ENCODE peak calls at places on chromosomes 13 and 19, in seven cellular contexts. L, I, J, P, C, W and H are unnamed samples.

GRCh38 chr19:44876930-44877530 is 14.0 kb upstream of the TOMM40 start:
- DNase-seq in L (no peak), I (no peak), J (no peak), P (no peak), C (no peak), W (no peak), H (no peak)

GRCh38 chr19:55720801-55721200 is 17.4 kb downstream of the NLRP9 start:
- DNase-seq in L (no peak), I (no peak), J (no peak), P (no peak), C (no peak), W (no peak), H (no peak)

GRCh38 chr13:59201836-59202235 is 961.9 kb downstream of the DIAPH3 start:
- DNase-seq in L (no peak), I (no peak), J (no peak), P (no peak), C (no peak), W (peak), H (no peak)

GRCh38 chr19:42423462-42424344 is 3.5 kb downstream of the LIPE start:
- DNase-seq in L (peak), I (peak), J (peak), P (peak), C (no peak), W (peak), H (peak)

GRCh38 chr13:37869756-37870488 is at the start of gene TRPC4:
- DNase-seq in L (peak), I (peak), J (peak), P (peak), C (no peak), W (peak), H (peak)

GRCh38 chr19:29565171-29565570 is 39.4 kb downstream of the VSTM2B start:
- DNase-seq in L (no peak), I (no peak), J (no peak), P (no peak), C (no peak), W (no peak), H (no peak)

GRCh38 chr13:45280751-45281634 is 60.0 kb downstream of the TPT1 start:
- DNase-seq in L (peak), I (peak), J (peak), P (peak), C (peak), W (peak), H (peak)

GRCh38 chr19:39813264-39813998 is 20.5 kb downstream of the DYRK1B start:
- DNase-seq in L (no peak), I (no peak), J (no peak), P (no peak), C (no peak), W (no peak), H (no peak)

GRCh38 chr19:16640951-16641350 is 12.9 kb upstream of the MED26 start:
- DNase-seq in L (no peak), I (no peak), J (no peak), P (no peak), C (no peak), W (no peak), H (no peak)

DNA sequence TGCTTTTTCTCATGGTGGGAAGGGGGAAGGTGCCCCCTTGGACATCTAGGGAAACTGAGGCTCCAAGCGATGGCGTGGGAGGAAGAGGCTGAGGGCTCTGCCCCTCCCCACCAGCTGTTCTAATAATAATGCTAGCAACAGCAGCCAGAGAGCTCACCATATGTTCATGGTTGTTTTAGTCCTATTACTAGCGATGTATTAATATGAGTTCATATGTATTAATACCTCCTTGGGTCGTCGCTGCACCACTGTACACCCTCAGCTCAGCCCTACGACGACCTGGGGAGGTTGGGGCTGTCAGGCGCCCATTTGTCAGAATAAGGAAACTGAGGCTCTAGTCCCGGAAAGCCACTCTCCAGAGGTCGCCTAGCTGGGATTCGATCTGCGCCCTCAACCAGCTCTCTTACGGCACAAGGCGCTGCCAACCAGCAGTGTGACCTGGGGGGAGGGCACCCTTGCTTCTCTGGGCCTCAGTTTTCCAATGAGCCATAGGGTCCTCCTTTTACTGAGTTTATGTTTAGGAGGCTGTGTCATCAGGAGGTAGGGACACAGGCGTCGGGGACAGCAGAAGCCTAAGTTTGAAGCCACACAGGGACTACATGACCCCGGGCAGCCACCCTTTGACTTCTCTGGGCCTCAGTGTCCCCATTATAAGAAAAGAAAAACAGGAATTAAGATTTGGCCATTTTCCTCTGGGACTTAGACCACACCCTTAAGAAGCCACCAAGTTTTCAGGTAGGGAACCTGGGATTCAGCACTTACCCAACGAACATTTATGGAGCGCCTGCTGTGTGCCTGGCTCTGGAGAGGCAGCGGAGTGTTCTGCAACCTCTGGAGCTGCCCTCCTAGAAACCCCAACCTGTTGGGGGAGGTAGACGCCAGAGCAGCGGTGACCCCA is 664 bp downstream of the MAST3 start:
- DNase-seq in L (no peak), I (no peak), J (no peak), P (no peak), C (no peak), W (no peak), H (no peak)
- H3K9ac ChIP-seq in L (no peak), I (no peak), J (peak), P (no peak), C (no peak), W (peak), H (peak)

DNA sequence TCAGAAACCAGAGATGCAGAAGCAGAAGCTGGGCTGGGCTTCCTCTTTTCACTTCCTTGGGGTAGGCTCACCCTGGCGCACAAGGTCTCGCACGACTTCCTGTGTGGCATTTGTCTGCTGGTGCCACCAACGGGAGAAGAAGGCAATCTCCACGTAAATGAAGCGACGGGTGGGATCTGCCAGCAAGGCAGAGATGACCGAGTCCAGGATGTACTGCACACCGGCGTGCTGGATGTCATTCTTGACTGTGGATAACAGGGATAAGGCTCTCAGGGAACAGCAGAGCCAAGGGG is 1.3 kb downstream of the MAN2B1 start:
- DNase-seq in L (no peak), I (no peak), J (no peak), P (peak), C (no peak), W (no peak), H (no peak)
- H2BK5ac ChIP-seq in L (no peak), I (no peak), J (no peak), P (no peak), C (no peak), W (no peak), H (no peak)

GRCh38 chr13:73857106-73857505 is 277.1 kb downstream of the KLF12 start:
- DNase-seq in L (no peak), I (no peak), J (no peak), P (no peak), C (no peak), W (no peak), H (no peak)

GRCh38 chr13:73859841-73860240 is 274.4 kb downstream of the KLF12 start:
- DNase-seq in L (no peak), I (no peak), J (no peak), P (no peak), C (no peak), W (no peak), H (no peak)

GRCh38 chr13:73865027-73865426 is 269.2 kb downstream of the KLF12 start:
- DNase-seq in L (no peak), I (no peak), J (no peak), P (no peak), C (no peak), W (no peak), H (no peak)

GRCh38 chr13:73861136-73861535 is 273.1 kb downstream of the KLF12 start:
- DNase-seq in L (no peak), I (no peak), J (no peak), P (no peak), C (no peak), W (no peak), H (no peak)

GRCh38 chr13:73860501-73860900 is 273.7 kb downstream of the KLF12 start:
- DNase-seq in L (no peak), I (no peak), J (no peak), P (no peak), C (no peak), W (no peak), H (no peak)
- H3K9ac ChIP-seq in L (no peak), I (no peak), J (no peak), P (no peak), C (no peak), W (no peak), H (no peak)

GRCh38 chr19:32555786-32556185 is 25.2 kb upstream of the PDCD5 start:
- DNase-seq in L (no peak), I (no peak), J (no peak), P (no peak), C (no peak), W (no peak), H (no peak)
- H2BK5ac ChIP-seq in L (no peak), I (no peak), J (no peak), P (no peak), C (no peak), W (no peak), H (no peak)

DNA sequence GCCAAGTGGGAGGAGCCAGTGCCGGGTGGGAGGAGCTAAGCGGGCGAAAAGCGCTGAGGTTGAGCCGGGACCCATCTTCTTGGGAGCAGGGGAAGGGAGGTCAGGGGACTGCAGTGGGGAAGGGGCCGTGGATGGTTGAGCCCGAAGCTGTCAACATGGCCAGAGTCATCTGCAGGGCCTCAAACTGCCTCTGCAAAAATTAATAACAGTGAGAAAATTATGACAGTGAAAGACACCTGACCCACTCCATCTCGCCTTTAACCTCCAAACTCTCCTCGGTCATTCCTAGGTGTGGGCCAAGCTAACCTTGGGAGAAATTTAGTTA is 30.1 kb downstream of the ZNF557 start:
- DNase-seq in L (no peak), I (no peak), J (no peak), P (no peak), C (peak), W (no peak), H (no peak)
- H3K9ac ChIP-seq in L (peak), I (no peak), J (peak), P (no peak), C (no peak), W (peak), H (peak)

GRCh38 chr13:48497669-48498068 is 35.2 kb downstream of the RCBTB2 start:
- DNase-seq in L (no peak), I (no peak), J (no peak), P (no peak), C (no peak), W (no peak), H (no peak)

GRCh38 chr13:48496271-48496670 is 36.6 kb downstream of the RCBTB2 start:
- DNase-seq in L (no peak), I (no peak), J (no peak), P (no peak), C (no peak), W (no peak), H (no peak)

GRCh38 chr13:48494874-48495273 is 38.0 kb downstream of the RCBTB2 start:
- DNase-seq in L (no peak), I (no peak), J (no peak), P (no peak), C (no peak), W (no peak), H (no peak)

GRCh38 chr13:48493851-48494250 is 39.0 kb downstream of the RCBTB2 start:
- DNase-seq in L (no peak), I (no peak), J (no peak), P (no peak), C (no peak), W (no peak), H (peak)

DNA sequence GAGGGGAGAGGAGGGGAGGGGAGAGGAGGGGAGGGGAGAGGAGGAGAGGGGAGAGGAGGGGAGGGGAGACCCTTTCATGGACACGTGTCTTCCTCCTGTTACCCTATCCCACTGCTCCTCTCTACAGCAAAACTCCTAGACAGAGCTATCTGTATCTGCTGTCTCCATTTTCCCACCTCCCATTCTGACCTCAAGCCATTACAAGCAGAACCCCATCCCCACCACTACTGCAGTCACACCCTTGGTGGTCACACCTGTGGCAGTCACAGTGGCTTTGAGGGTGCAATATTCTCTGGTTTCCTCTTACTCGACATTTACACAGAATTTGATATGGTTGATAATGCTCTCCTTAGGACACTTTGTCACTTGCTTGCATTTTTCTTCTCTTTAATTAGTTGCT is 36.1 kb downstream of the RCBTB2 start:
- DNase-seq in L (no peak), I (no peak), J (no peak), P (no peak), C (no peak), W (no peak), H (no peak)
- H2BK5ac ChIP-seq in L (no peak), I (no peak), J (no peak), P (no peak), C (no peak), W (no peak), H (no peak)

GRCh38 chr13:99280166-99280565 is 22.0 kb upstream of the GPR18 start:
- DNase-seq in L (no peak), I (no peak), J (no peak), P (peak), C (no peak), W (peak), H (no peak)

GRCh38 chr13:99278843-99279242 is 20.7 kb upstream of the GPR18 start:
- DNase-seq in L (no peak), I (no peak), J (no peak), P (no peak), C (no peak), W (no peak), H (no peak)

GRCh38 chr13:99282264-99283231 is 24.4 kb upstream of the GPR18 start:
- DNase-seq in L (no peak), I (no peak), J (no peak), P (no peak), C (no peak), W (no peak), H (no peak)

GRCh38 chr13:99278199-99278598 is 20.0 kb upstream of the GPR18 start:
- DNase-seq in L (no peak), I (no peak), J (no peak), P (no peak), C (no peak), W (no peak), H (no peak)

DNA sequence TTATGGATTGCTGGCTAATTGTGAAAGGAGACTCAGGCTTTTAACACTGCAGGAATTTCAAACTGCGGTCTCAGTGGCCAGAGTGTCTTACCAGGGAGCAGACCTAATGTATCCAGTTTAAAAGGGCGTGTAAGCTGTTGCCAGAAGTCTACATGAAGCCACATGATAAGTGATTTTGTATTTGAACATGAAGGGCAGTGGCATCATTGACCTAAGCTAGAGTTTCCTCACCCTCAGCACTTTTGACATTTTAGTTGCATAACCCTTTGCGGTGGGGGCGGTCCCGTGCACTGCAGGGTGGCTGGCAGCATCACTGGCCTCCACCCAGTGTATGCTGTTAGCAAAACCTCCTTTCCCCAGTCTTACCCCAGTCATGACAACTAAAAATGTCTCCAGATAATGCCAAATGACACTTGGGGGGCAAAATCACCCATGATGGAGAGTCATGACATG is 23.7 kb upstream of the GPR18 start:
- DNase-seq in L (no peak), I (no peak), J (no peak), P (peak), C (no peak), W (no peak), H (no peak)
- H3K9ac ChIP-seq in L (no peak), I (no peak), J (no peak), P (no peak), C (no peak), W (peak), H (no peak)

GRCh38 chr13:90713436-90714133 is 633.9 kb upstream of the MIR17HG start:
- DNase-seq in L (no peak), I (no peak), J (no peak), P (no peak), C (no peak), W (no peak), H (no peak)

GRCh38 chr13:90721937-90722336 is 625.5 kb upstream of the MIR17HG start:
- DNase-seq in L (no peak), I (no peak), J (no peak), P (no peak), C (no peak), W (no peak), H (no peak)

GRCh38 chr13:90723381-90723780 is 624.1 kb upstream of the MIR17HG start:
- DNase-seq in L (no peak), I (no peak), J (no peak), P (no peak), C (no peak), W (peak), H (no peak)

GRCh38 chr13:90719452-90719851 is 628.0 kb upstream of the MIR17HG start:
- DNase-seq in L (no peak), I (no peak), J (no peak), P (no peak), C (no peak), W (peak), H (no peak)

GRCh38 chr13:90717451-90717936 is 630.0 kb upstream of the MIR17HG start:
- DNase-seq in L (peak), I (no peak), J (peak), P (no peak), C (no peak), W (peak), H (peak)
- H2BK5ac ChIP-seq in L (no peak), I (no peak), J (no peak), P (no peak), C (no peak), W (no peak), H (no peak)